ENCODE peak calls at places on chromosomes 11 and 22, in five cellular contexts. I, E, U, N and T are unnamed samples.

GRCh38 chr11:129992161-129992944 is 10.3 kb downstream of the PRDM10 start:
- DNase-seq in I (peak; percentile 20), E (peak; percentile 22), U (no peak), N (no peak), T (peak; percentile 62)

GRCh38 chr11:32939866-32940265 is 47.3 kb downstream of the QSER1 start:
- DNase-seq in I (no peak), E (no peak), U (no peak), N (no peak), T (no peak)

GRCh38 chr11:7869467-7869866 is 61.6 kb downstream of the OR10A6 start:
- DNase-seq in I (no peak), E (peak; percentile 12), U (no peak), N (no peak), T (no peak)

GRCh38 chr11:117944554-117944953 is 15.4 kb upstream of the TMPRSS13 start:
- DNase-seq in I (no peak), E (no peak), U (peak; percentile 43), N (no peak), T (no peak)

GRCh38 chr11:74449369-74449931 is 17.9 kb downstream of the KCNE3 start:
- DNase-seq in I (peak; percentile 17), E (peak; percentile 90), U (no peak), N (peak; percentile 55), T (peak; percentile 32)

GRCh38 chr11:18243783-18244362 is 4.6 kb downstream of the SAA2 start:
- DNase-seq in I (peak; percentile 29), E (peak; percentile 85), U (no peak), N (peak; percentile 45), T (peak; percentile 72)

GRCh38 chr11:1049431-1049891 is 12.9 kb upstream of the MUC6 start:
- DNase-seq in I (no peak), E (no peak), U (no peak), N (no peak), T (peak; percentile 5)

GRCh38 chr11:67581469-67581868 is 2.1 kb upstream of the GSTP1 start:
- DNase-seq in I (no peak), E (no peak), U (no peak), N (no peak), T (no peak)

GRCh38 chr22:48594757-48595510 is 1232.7 kb downstream of the BRD1 start:
- DNase-seq in I (no peak), E (no peak), U (no peak), N (no peak), T (no peak)

GRCh38 chr11:72523991-72524390 is 89.7 kb upstream of the CLPB start:
- DNase-seq in I (no peak), E (no peak), U (no peak), N (no peak), T (no peak)

GRCh38 chr11:69524291-69524882 is 42.9 kb downstream of the LINC01488 start:
- DNase-seq in I (no peak), E (peak; percentile 37), U (no peak), N (no peak), T (no peak)

GRCh38 chr22:27857441-27857840 is 55.9 kb upstream of the MN1 start:
- DNase-seq in I (no peak), E (no peak), U (no peak), N (no peak), T (no peak)
- TF ChIP-seq CTCF in I (no peak), E (no peak), U (no peak), N (no peak), T (no peak)

GRCh38 chr11:60498399-60498798 is 5.8 kb downstream of the MS4A12 start:
- DNase-seq in I (no peak), E (no peak), U (no peak), N (no peak), T (no peak)
- H3K4me3 ChIP-seq in I (no peak overlapping the region), E (no peak overlapping the region), U (no peak overlapping the region), N (no peak overlapping the region), T (no peak overlapping the region)

GRCh38 chr11:78344114-78344513 is 73.5 kb downstream of the GAB2 start:
- DNase-seq in I (no peak), E (no peak), U (no peak), N (no peak), T (no peak)

GRCh38 chr11:78346799-78347198 is 70.8 kb downstream of the GAB2 start:
- DNase-seq in I (no peak), E (no peak), U (no peak), N (no peak), T (no peak)

GRCh38 chr11:78343303-78343702 is 74.3 kb downstream of the GAB2 start:
- DNase-seq in I (no peak), E (no peak), U (no peak), N (no peak), T (no peak)

GRCh38 chr11:78341841-78342240 is 75.8 kb downstream of the GAB2 start:
- DNase-seq in I (no peak), E (no peak), U (no peak), N (no peak), T (no peak)

GRCh38 chr11:78344676-78345075 is 72.9 kb downstream of the GAB2 start:
- DNase-seq in I (no peak), E (no peak), U (no peak), N (no peak), T (no peak)
- H3K27ac ChIP-seq in I (no peak overlapping the region), E (no peak overlapping the region), U (no peak overlapping the region), N (no peak overlapping the region), T (no peak overlapping the region)

DNA sequence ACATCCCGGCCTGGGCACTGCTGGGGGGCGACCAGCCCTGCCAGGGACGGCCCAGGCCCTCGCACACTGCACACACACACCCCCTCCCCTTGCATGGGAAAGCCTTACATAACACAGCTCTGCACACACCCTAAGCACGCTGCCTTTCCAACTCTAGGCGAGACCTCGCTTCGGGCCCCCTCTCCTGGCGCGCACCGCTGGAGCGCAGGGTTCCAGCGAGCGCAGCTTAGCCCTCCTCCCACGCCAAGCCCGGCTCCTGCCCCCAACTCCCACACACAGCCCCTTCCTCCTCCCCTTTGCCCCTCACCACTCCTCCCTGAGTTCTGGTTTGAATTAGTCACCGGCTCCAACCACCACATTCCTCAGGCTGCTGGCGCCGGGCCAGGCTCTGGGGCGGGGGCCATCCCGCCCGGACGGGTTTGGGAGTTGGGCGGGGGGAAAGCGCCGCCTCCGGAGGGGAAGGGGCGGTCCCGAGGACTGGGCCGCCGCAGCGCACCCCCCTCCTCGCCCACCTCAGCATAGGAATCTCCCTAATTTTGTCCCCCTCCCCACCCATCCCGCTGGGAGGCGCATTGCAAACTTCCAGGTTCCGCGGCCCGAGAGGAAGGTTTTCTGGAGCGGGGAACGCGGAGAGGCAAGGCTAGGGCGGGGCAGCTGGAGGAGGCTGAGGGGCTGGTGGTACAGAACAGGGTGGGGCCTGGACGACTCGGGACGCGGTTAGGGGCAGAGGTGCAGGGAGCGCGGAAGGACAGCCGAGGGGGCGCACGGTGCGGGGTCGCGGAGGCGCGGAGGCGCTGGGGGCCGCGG is 966 bp downstream of the AHNAK start:
- DNase-seq in I (peak; percentile 40), E (peak; percentile 97), U (peak; percentile 97), N (peak; percentile 80), T (no peak)
- TF ChIP-seq CTCF in I (no peak), E (peak; percentile 15), U (no peak), N (peak; percentile 3), T (no peak)

GRCh38 chr11:78420255-78420764 is 2.7 kb upstream of the GAB2 start:
- DNase-seq in I (no peak), E (peak; percentile 94), U (peak; percentile 90), N (peak; percentile 39), T (peak; percentile 63)
- H3K4me3 ChIP-seq in I (no peak overlapping the region), E (no peak overlapping the region), U (peak overlapping the region; percentile 99), N (no peak overlapping the region), T (no peak overlapping the region)

GRCh38 chr11:65895482-65895981 is 4.7 kb downstream of the FOSL1 start:
- DNase-seq in I (no peak), E (no peak), U (no peak), N (no peak), T (no peak)
- H3K27ac ChIP-seq in I (no peak overlapping the region), E (no peak overlapping the region), U (no peak overlapping the region), N (peak overlapping the region; percentile 68), T (no peak overlapping the region)

GRCh38 chr11:62593434-62594044 is 2.2 kb upstream of the TUT1 start:
- DNase-seq in I (peak; percentile 61), E (peak; percentile 86), U (no peak), N (peak; percentile 33), T (peak; percentile 86)
- TF ChIP-seq CTCF in I (peak; percentile 52), E (peak; percentile 80), U (no peak), N (peak; percentile 68), T (peak; percentile 91)

DNA sequence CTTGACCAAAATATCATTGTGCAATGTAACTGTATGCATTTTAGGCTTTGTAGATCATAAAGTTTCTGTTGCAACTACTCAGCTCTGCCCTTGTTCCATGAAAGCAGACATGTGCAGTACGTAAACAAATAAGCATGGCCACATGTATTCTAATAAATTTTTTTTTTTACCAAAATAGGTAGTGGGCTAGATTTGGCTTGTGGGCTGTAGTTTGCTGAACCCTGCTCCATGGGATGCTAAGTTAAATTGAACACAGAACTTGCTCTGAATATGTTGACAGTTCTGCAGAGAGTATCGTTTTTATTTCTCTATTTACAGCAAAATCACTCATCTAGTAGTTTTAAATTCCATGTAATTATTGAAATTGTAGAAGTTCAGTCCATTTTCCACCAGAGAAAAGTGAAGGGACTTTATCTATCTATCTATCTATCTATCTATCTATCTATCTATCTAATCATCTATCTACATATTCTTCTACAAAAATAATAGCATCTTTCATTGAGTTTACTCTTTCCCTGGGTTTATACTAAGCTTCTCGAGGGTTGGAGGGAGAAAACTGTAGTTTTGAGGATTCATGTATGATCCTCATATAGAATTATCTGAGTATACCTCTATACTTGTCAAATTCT is 9.5 kb upstream of the OOSP4A start:
- DNase-seq in I (no peak), E (no peak), U (no peak), N (no peak), T (no peak)
- H3K4me3 ChIP-seq in I (no peak overlapping the region), E (no peak overlapping the region), U (no peak overlapping the region), N (no peak overlapping the region), T (no peak overlapping the region)